ENCODE peak calls at places on chromosomes 2 and 18, in eight cellular contexts. G is activated naive CD8-positive, alpha-beta T cell treated with anti-CD3 and anti-CD28 coated beads for 36 hours; D is activated CD4-positive, alpha-beta T cell treated with anti-CD3 and anti-CD28 coated beads, Interleukin-2, amount 50 U/mL, for 48 hours; C is A673; N is caudate nucleus; Q is memory B cell; I is HAP-1; Y is NCI-H1092 treated with DMSO at 0.1 percent for 48 hours. W is an unnamed sample.

GRCh38 chr2:191607101-191607500 is 70.8 kb upstream of the NABP1 start:
- DNase-seq in Q (no peak), D (no peak), G (no peak), Y (no peak), N (no peak), C (no peak), I (no peak), W (no peak)

GRCh38 chr2:167942495-167943081 is 304.8 kb downstream of the STK39 start:
- DNase-seq in G (no peak), I (no peak), C (no peak), N (no peak), Y (no peak), D (no peak), Q (no peak), W (no peak)

GRCh38 chr2:42104621-42105020 is 56.8 kb downstream of the PKDCC start:
- DNase-seq in D (no peak), I (no peak), Y (no peak), C (no peak), G (no peak), Q (no peak), N (no peak), W (no peak)

GRCh38 chr2:8333177-8333831 is 348.6 kb upstream of the ID2 start:
- DNase-seq in N (no peak), Q (no peak), Y (no peak), C (no peak), G (no peak), I (no peak), D (no peak), W (no peak)

GRCh38 chr2:8837795-8838140 is 355 bp upstream of the KIDINS220 start:
- DNase-seq in C (no peak), N (no peak), I (peak), G (no peak), Y (no peak), Q (no peak), D (no peak), W (no peak)

GRCh38 chr2:178009813-178010212 is 62.8 kb downstream of the PDE11A start:
- DNase-seq in Y (no peak), N (no peak), I (no peak), G (no peak), Q (no peak), C (no peak), D (no peak), W (no peak)

GRCh38 chr2:83368916-83369315 is 1090.2 kb downstream of the SUCLG1 start:
- DNase-seq in I (no peak), G (no peak), Y (no peak), N (no peak), C (no peak), Q (no peak), D (no peak), W (no peak)

GRCh38 chr2:150088538-150088937 is 398.9 kb downstream of the RND3 start:
- DNase-seq in Y (no peak), I (no peak), D (no peak), N (no peak), Q (no peak), C (no peak), G (no peak), W (no peak)

GRCh38 chr2:211203986-211204385 is 647.6 kb downstream of the CPS1 start:
- DNase-seq in G (no peak), C (no peak), Q (no peak), Y (no peak), I (no peak), D (no peak), N (no peak), W (no peak)

GRCh38 chr2:84925724-84926376 is 20.4 kb downstream of the TMSB10 start:
- DNase-seq in Q (peak), I (peak), Y (peak), C (peak), D (peak), G (peak), N (peak), W (peak)

GRCh38 chr2:68463287-68463877 is 3.7 kb downstream of the FBXO48 start:
- DNase-seq in N (no peak), Y (peak), I (peak), Q (no peak), C (peak), D (no peak), G (no peak), W (peak)

GRCh38 chr2:198880421-198880820 is 577.3 kb downstream of the SATB2 start:
- DNase-seq in N (no peak), G (no peak), Y (no peak), I (no peak), C (no peak), Q (no peak), D (no peak), W (no peak)

GRCh38 chr2:15778529-15779219 is 161.7 kb upstream of the MYCN start:
- DNase-seq in C (no peak), Y (no peak), G (no peak), Q (no peak), I (no peak), N (no peak), D (no peak), W (no peak)

GRCh38 chr2:162333968-162334367 is 10.0 kb upstream of the GCA start:
- DNase-seq in C (peak), G (no peak), Y (peak), Q (no peak), D (peak), I (no peak), N (no peak), W (no peak)

GRCh38 chr2:158782126-158782525 is 13.0 kb upstream of the DAPL1 start:
- DNase-seq in D (no peak), G (no peak), C (no peak), Y (no peak), Q (no peak), N (no peak), I (no peak), W (no peak)

GRCh38 chr2:136322436-136322835 is 204.5 kb upstream of the CXCR4 start:
- DNase-seq in I (no peak), Q (no peak), N (no peak), D (no peak), C (no peak), Y (no peak), G (no peak), W (no peak)

GRCh38 chr2:9984217-9984739 is 32.8 kb downstream of the GRHL1 start:
- DNase-seq in C (peak), G (peak), N (no peak), Y (no peak), Q (peak), I (peak), D (peak), W (no peak)

GRCh38 chr2:238561230-238561629 is 134.5 kb downstream of the ASB1 start:
- DNase-seq in N (no peak), I (no peak), D (no peak), Q (no peak), Y (no peak), C (no peak), G (no peak), W (no peak)

GRCh38 chr2:206392118-206392517 is 51.2 kb upstream of the ADAM23 start:
- DNase-seq in G (peak), N (no peak), Y (peak), I (peak), C (peak), D (peak), Q (no peak), W (no peak)

GRCh38 chr2:2763351-2763997 is 432.4 kb upstream of the MYT1L start:
- DNase-seq in Y (peak), G (no peak), C (no peak), N (no peak), I (no peak), Q (no peak), D (no peak), W (peak)

GRCh38 chr2:196486145-196486544 is 153.4 kb upstream of the CCDC150 start:
- DNase-seq in C (no peak), G (no peak), D (no peak), N (no peak), Y (no peak), I (no peak), Q (no peak), W (no peak)

GRCh38 chr2:160291382-160291781 is 91.3 kb upstream of the ITGB6 start:
- DNase-seq in G (no peak), D (no peak), N (no peak), Y (no peak), Q (no peak), C (no peak), I (no peak), W (no peak)

GRCh38 chr2:85501244-85501643 is 37.7 kb upstream of the MAT2A start:
- DNase-seq in Y (no peak), D (no peak), C (peak), Q (no peak), N (no peak), G (no peak), I (no peak), W (no peak)

GRCh38 chr18:22667616-22668422 is 250.1 kb upstream of the CTAGE1 start:
- DNase-seq in G (no peak), N (no peak), I (no peak), D (no peak), Q (no peak), C (no peak), Y (no peak), W (no peak)

GRCh38 chr2:10549196-10549595 is 101.1 kb upstream of the ODC1 start:
- DNase-seq in D (no peak), Q (no peak), N (no peak), G (no peak), I (no peak), Y (no peak), C (no peak), W (no peak)

GRCh38 chr18:37845498-37845897 is 279.9 kb upstream of the CELF4 start:
- DNase-seq in Q (no peak), Y (no peak), N (no peak), I (peak), C (no peak), D (no peak), G (no peak), W (no peak)

GRCh38 chr2:43511199-43511598 is 84.6 kb downstream of the THADA start:
- DNase-seq in N (no peak), G (no peak), C (no peak), Y (no peak), I (no peak), Q (no peak), D (peak), W (no peak)

GRCh38 chr2:239688098-239688497 is 287.3 kb upstream of the HDAC4 start:
- DNase-seq in D (no peak), G (no peak), I (no peak), Q (no peak), Y (no peak), N (no peak), C (peak), W (no peak)

GRCh38 chr2:40251146-40251545 is 200.7 kb downstream of the SLC8A1 start:
- DNase-seq in G (no peak), N (no peak), Y (peak), D (no peak), Q (no peak), I (peak), C (no peak), W (no peak)

GRCh38 chr2:161418715-161419337 is 2.7 kb downstream of the TBR1 start:
- DNase-seq in Y (no peak), G (no peak), I (no peak), D (peak), Q (peak), N (no peak), C (no peak), W (peak)

GRCh38 chr2:208101716-208102631 is 22.4 kb downstream of the CRYGD start:
- DNase-seq in Q (no peak), Y (peak), G (no peak), D (no peak), N (no peak), I (no peak), C (peak), W (no peak)

GRCh38 chr2:2324565-2325101 is 6.4 kb downstream of the MYT1L start:
- DNase-seq in N (no peak), D (no peak), G (no peak), Q (no peak), I (no peak), Y (peak), C (no peak), W (no peak)

GRCh38 chr2:8767324-8767723 is 70.1 kb downstream of the KIDINS220 start:
- DNase-seq in Q (no peak), Y (peak), D (no peak), I (no peak), G (no peak), C (no peak), N (no peak), W (no peak)

GRCh38 chr2:97656905-97657587 is 6.8 kb downstream of the ACTR1B start:
- DNase-seq in Q (no peak), G (no peak), C (no peak), D (no peak), Y (no peak), I (no peak), N (no peak), W (no peak)

GRCh38 chr2:130825231-130825971 is 11.3 kb upstream of the ARHGEF4 start:
- DNase-seq in C (no peak), N (peak), D (no peak), Y (peak), I (no peak), Q (no peak), G (no peak), W (peak)

GRCh38 chr2:183123117-183123958 is 905 bp upstream of the NUP35 start:
- DNase-seq in N (no peak), I (no peak), Y (no peak), Q (no peak), C (peak), D (peak), G (no peak), W (no peak)

GRCh38 chr18:43271593-43272432 is 5.5 kb downstream of the SYT4 start:
- DNase-seq in I (peak), G (no peak), C (peak), Q (no peak), D (no peak), N (no peak), Y (peak), W (no peak)

GRCh38 chr18:59393381-59393780 is 34.3 kb upstream of the LMAN1 start:
- DNase-seq in I (no peak), D (no peak), Q (no peak), G (no peak), Y (no peak), N (no peak), C (no peak), W (no peak)

W was measured in frontal cortex.